ENCODE peak calls at places on chromosomes 5 and 9, in ten cellular contexts. One of them, this sample, is unnamed.

GRCh38 chr5:166200532-166200931 is 2090.9 kb upstream of the WWC1 start:
- DNase-seq in OCI-LY7: no peak
- DNase-seq in transverse colon: no peak
- DNase-seq in neural progenitor cell: no peak
- DNase-seq in mesenchymal stem cell: no peak
- DNase-seq in cardiac muscle cell: no peak
- DNase-seq in Caco-2: no peak
- DNase-seq in body of pancreas: no peak
- DNase-seq in A549: no peak
- DNase-seq in heart left ventricle: no peak
- DNase-seq in this sample: no peak

GRCh38 chr5:116732591-116732990 is 158.0 kb upstream of the SEMA6A start:
- DNase-seq in body of pancreas: no peak
- DNase-seq in cardiac muscle cell: no peak
- DNase-seq in OCI-LY7: no peak
- DNase-seq in A549: no peak
- DNase-seq in mesenchymal stem cell: no peak
- DNase-seq in neural progenitor cell: no peak
- DNase-seq in heart left ventricle: no peak
- DNase-seq in transverse colon: no peak
- DNase-seq in Caco-2: no peak
- DNase-seq in this sample: no peak

GRCh38 chr9:87498046-87498815 is 564 bp downstream of the DAPK1 start:
- DNase-seq in body of pancreas: peak; percentile 75
- DNase-seq in OCI-LY7: no peak
- DNase-seq in Caco-2: peak; percentile 62
- DNase-seq in heart left ventricle: peak; percentile 31
- DNase-seq in cardiac muscle cell: peak; percentile 63
- DNase-seq in transverse colon: peak; percentile 45
- DNase-seq in neural progenitor cell: peak; percentile 83
- DNase-seq in A549: peak; percentile 57
- DNase-seq in mesenchymal stem cell: peak; percentile 53
- DNase-seq in this sample: peak; percentile 70

GRCh38 chr5:175381116-175381515 is 62.9 kb downstream of the DRD1 start:
- DNase-seq in A549: no peak
- DNase-seq in mesenchymal stem cell: no peak
- DNase-seq in transverse colon: no peak
- DNase-seq in OCI-LY7: no peak
- DNase-seq in heart left ventricle: no peak
- DNase-seq in cardiac muscle cell: no peak
- DNase-seq in neural progenitor cell: no peak
- DNase-seq in body of pancreas: no peak
- DNase-seq in Caco-2: no peak
- DNase-seq in this sample: no peak

GRCh38 chr9:31335529-31336234 is 1048.8 kb upstream of the ACO1 start:
- DNase-seq in neural progenitor cell: no peak
- DNase-seq in heart left ventricle: no peak
- DNase-seq in Caco-2: no peak
- DNase-seq in body of pancreas: no peak
- DNase-seq in mesenchymal stem cell: no peak
- DNase-seq in cardiac muscle cell: no peak
- DNase-seq in transverse colon: no peak
- DNase-seq in A549: no peak
- DNase-seq in OCI-LY7: no peak
- DNase-seq in this sample: no peak

GRCh38 chr9:15837079-15837679 is 284.3 kb downstream of the CCDC171 start:
- DNase-seq in body of pancreas: no peak
- DNase-seq in heart left ventricle: no peak
- DNase-seq in neural progenitor cell: peak; percentile 69
- DNase-seq in OCI-LY7: peak; percentile 60
- DNase-seq in mesenchymal stem cell: peak; percentile 65
- DNase-seq in cardiac muscle cell: peak; percentile 78
- DNase-seq in A549: peak; percentile 69
- DNase-seq in Caco-2: no peak
- DNase-seq in transverse colon: no peak
- DNase-seq in this sample: no peak

GRCh38 chr5:150317048-150318003 is 14.6 kb upstream of the ARSI start:
- DNase-seq in A549: peak; percentile 94
- DNase-seq in heart left ventricle: no peak
- DNase-seq in neural progenitor cell: no peak
- DNase-seq in transverse colon: no peak
- DNase-seq in cardiac muscle cell: peak; percentile 85
- DNase-seq in Caco-2: peak; percentile 62
- DNase-seq in OCI-LY7: no peak
- DNase-seq in body of pancreas: no peak
- DNase-seq in mesenchymal stem cell: peak; percentile 98
- DNase-seq in this sample: no peak

GRCh38 chr9:113233146-113233545 is 11.8 kb downstream of the SLC31A1 start:
- DNase-seq in mesenchymal stem cell: no peak
- DNase-seq in heart left ventricle: no peak
- DNase-seq in neural progenitor cell: no peak
- DNase-seq in A549: no peak
- DNase-seq in body of pancreas: no peak
- DNase-seq in transverse colon: no peak
- DNase-seq in Caco-2: no peak
- DNase-seq in OCI-LY7: no peak
- DNase-seq in cardiac muscle cell: peak; percentile 17
- DNase-seq in this sample: no peak

GRCh38 chr5:54024466-54024865 is 285.9 kb downstream of the ARL15 start:
- DNase-seq in transverse colon: no peak
- DNase-seq in cardiac muscle cell: peak; percentile 54
- DNase-seq in neural progenitor cell: no peak
- DNase-seq in mesenchymal stem cell: peak; percentile 52
- DNase-seq in body of pancreas: no peak
- DNase-seq in Caco-2: no peak
- DNase-seq in A549: no peak
- DNase-seq in heart left ventricle: no peak
- DNase-seq in OCI-LY7: no peak
- DNase-seq in this sample: no peak

GRCh38 chr9:120890415-120891254 is 13.6 kb upstream of the PHF19 start:
- DNase-seq in body of pancreas: no peak
- DNase-seq in neural progenitor cell: no peak
- DNase-seq in transverse colon: no peak
- DNase-seq in cardiac muscle cell: peak; percentile 56
- DNase-seq in OCI-LY7: no peak
- DNase-seq in mesenchymal stem cell: peak; percentile 61
- DNase-seq in heart left ventricle: no peak
- DNase-seq in Caco-2: no peak
- DNase-seq in A549: no peak
- DNase-seq in this sample: no peak

GRCh38 chr5:56669534-56670483 is 145.5 kb upstream of the MAP3K1 start:
- DNase-seq in neural progenitor cell: no peak
- DNase-seq in Caco-2: no peak
- DNase-seq in A549: no peak
- DNase-seq in heart left ventricle: peak; percentile 46
- DNase-seq in mesenchymal stem cell: peak; percentile 43
- DNase-seq in body of pancreas: peak; percentile 91
- DNase-seq in cardiac muscle cell: peak; percentile 45
- DNase-seq in OCI-LY7: peak; percentile 98
- DNase-seq in transverse colon: peak; percentile 71
- DNase-seq in this sample: peak; percentile 66

GRCh38 chr9:96871176-96871575 is 16.9 kb upstream of the ZNF782 start:
- DNase-seq in body of pancreas: no peak
- DNase-seq in Caco-2: no peak
- DNase-seq in A549: no peak
- DNase-seq in mesenchymal stem cell: no peak
- DNase-seq in cardiac muscle cell: no peak
- DNase-seq in transverse colon: no peak
- DNase-seq in neural progenitor cell: no peak
- DNase-seq in heart left ventricle: no peak
- DNase-seq in OCI-LY7: no peak
- DNase-seq in this sample: no peak

GRCh38 chr9:96875460-96876142 is 21.3 kb upstream of the ZNF782 start:
- DNase-seq in mesenchymal stem cell: peak; percentile 72
- DNase-seq in cardiac muscle cell: peak; percentile 81
- DNase-seq in OCI-LY7: peak; percentile 92
- DNase-seq in Caco-2: peak; percentile 96
- DNase-seq in body of pancreas: peak; percentile 86
- DNase-seq in A549: peak; percentile 91
- DNase-seq in transverse colon: peak; percentile 74
- DNase-seq in neural progenitor cell: peak; percentile 98
- DNase-seq in heart left ventricle: peak; percentile 22
- DNase-seq in this sample: peak; percentile 69

GRCh38 chr9:96877269-96877668 is 23.0 kb upstream of the ZNF782 start:
- DNase-seq in mesenchymal stem cell: no peak
- DNase-seq in neural progenitor cell: no peak
- DNase-seq in A549: no peak
- DNase-seq in OCI-LY7: no peak
- DNase-seq in heart left ventricle: no peak
- DNase-seq in cardiac muscle cell: no peak
- DNase-seq in body of pancreas: no peak
- DNase-seq in Caco-2: no peak
- DNase-seq in transverse colon: no peak
- DNase-seq in this sample: no peak

GRCh38 chr9:96874201-96874785 is 20.0 kb upstream of the ZNF782 start:
- DNase-seq in Caco-2: no peak
- DNase-seq in heart left ventricle: no peak
- DNase-seq in neural progenitor cell: no peak
- DNase-seq in mesenchymal stem cell: no peak
- DNase-seq in cardiac muscle cell: no peak
- DNase-seq in OCI-LY7: peak; percentile 22
- DNase-seq in body of pancreas: no peak
- DNase-seq in A549: no peak
- DNase-seq in transverse colon: no peak
- DNase-seq in this sample: no peak

DNA sequence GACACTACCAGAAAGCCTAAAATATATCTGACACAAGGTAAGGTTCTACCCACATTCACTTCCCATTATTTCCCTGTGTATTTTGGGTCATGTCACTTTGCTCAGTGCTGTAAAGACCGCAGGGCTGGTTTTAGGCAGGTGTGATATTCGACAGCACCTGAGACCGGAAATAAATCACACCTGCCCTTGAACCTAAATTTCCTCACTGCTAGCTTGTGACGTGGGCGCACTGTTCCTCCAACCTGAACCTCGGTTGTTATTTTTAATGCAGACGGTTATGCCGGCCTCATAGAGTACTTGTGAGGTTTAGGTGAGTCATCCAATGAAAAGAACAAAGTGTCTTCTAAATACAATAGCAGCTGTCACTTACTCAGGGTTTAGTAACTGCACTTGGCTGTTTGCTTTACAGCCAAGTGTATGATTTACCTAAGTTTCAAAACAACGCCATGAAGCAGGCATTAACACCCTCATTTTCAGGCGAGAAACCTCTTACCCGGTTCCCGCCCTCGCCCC is 20.7 kb upstream of the ZNF782 start:
- DNase-seq in transverse colon: peak; percentile 85
- DNase-seq in A549: peak; percentile 49
- DNase-seq in Caco-2: no peak
- DNase-seq in cardiac muscle cell: peak; percentile 22
- DNase-seq in neural progenitor cell: no peak
- DNase-seq in body of pancreas: peak; percentile 87
- DNase-seq in mesenchymal stem cell: peak; percentile 25
- DNase-seq in OCI-LY7: peak; percentile 70
- DNase-seq in heart left ventricle: no peak
- DNase-seq in this sample: no peak
- H3K4me3 ChIP-seq in transverse colon: peak overlapping the region; percentile 22
- H3K4me3 ChIP-seq in A549: peak overlapping the region; percentile 61
- H3K4me3 ChIP-seq in Caco-2: peak overlapping the region; percentile 52
- H3K4me3 ChIP-seq in cardiac muscle cell: peak overlapping the region; percentile 49
- H3K4me3 ChIP-seq in neural progenitor cell: peak overlapping the region; percentile 52
- H3K4me3 ChIP-seq in body of pancreas: no peak overlapping the region
- H3K4me3 ChIP-seq in mesenchymal stem cell: peak overlapping the region; percentile 65
- H3K4me3 ChIP-seq in OCI-LY7: peak overlapping the region; percentile 65
- H3K4me3 ChIP-seq in heart left ventricle: peak overlapping the region; percentile 57
- H3K4me3 ChIP-seq in this sample: peak overlapping the region; percentile 56

GRCh38 chr5:3119435-3119834 is 368.0 kb upstream of the IRX2 start:
- DNase-seq in body of pancreas: no peak
- DNase-seq in heart left ventricle: no peak
- DNase-seq in OCI-LY7: no peak
- DNase-seq in neural progenitor cell: no peak
- DNase-seq in A549: no peak
- DNase-seq in mesenchymal stem cell: no peak
- DNase-seq in transverse colon: no peak
- DNase-seq in cardiac muscle cell: no peak
- DNase-seq in Caco-2: no peak
- DNase-seq in this sample: no peak
- H3K9me3 ChIP-seq in body of pancreas: no peaks in the 10 kb centered on the region
- H3K9me3 ChIP-seq in heart left ventricle: no peaks in the 10 kb centered on the region
- H3K9me3 ChIP-seq in OCI-LY7: no peaks in the 10 kb centered on the region
- H3K9me3 ChIP-seq in neural progenitor cell: no peaks in the 10 kb centered on the region
- H3K9me3 ChIP-seq in A549: no peaks in the 10 kb centered on the region
- H3K9me3 ChIP-seq in mesenchymal stem cell: no peaks in the 10 kb centered on the region
- H3K9me3 ChIP-seq in transverse colon: no peaks in the 10 kb centered on the region
- H3K9me3 ChIP-seq in cardiac muscle cell: no peaks in the 10 kb centered on the region
- H3K9me3 ChIP-seq in Caco-2: no peaks in the 10 kb centered on the region
- H3K9me3 ChIP-seq in this sample: no peaks in the 10 kb centered on the region

DNA sequence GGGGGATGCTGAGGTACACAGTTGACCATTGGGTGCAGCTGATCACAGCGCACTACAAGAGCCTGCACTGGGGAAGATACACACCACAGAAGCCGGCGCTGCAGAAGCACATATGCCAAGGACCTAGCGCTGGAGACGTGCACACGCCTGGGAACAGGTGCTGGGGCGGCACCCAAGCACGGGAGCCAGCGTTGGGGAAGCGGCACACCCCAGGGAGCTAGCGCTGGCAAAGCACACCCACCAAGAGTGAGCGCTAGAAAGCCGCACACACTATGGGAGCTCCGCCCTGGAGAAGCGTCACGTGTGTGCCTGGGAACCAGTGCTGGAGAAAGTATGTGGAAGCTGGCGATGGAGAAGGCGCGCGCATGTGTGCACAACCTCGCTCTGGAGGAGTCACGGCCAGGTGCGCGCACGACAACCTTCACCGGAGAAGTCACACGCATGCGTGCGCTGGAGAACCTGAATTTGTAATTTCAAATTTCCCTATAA is 4.5 kb downstream of the FANCC start:
- DNase-seq in body of pancreas: peak; percentile 95
- DNase-seq in OCI-LY7: no peak
- DNase-seq in transverse colon: peak; percentile 83
- DNase-seq in Caco-2: peak; percentile 83
- DNase-seq in cardiac muscle cell: peak; percentile 63
- DNase-seq in mesenchymal stem cell: peak; percentile 59
- DNase-seq in neural progenitor cell: peak; percentile 62
- DNase-seq in heart left ventricle: peak; percentile 37
- DNase-seq in A549: peak; percentile 92
- DNase-seq in this sample: peak; percentile 86
- H3K4me3 ChIP-seq in body of pancreas: no peak overlapping the region
- H3K4me3 ChIP-seq in OCI-LY7: no peak overlapping the region
- H3K4me3 ChIP-seq in transverse colon: no peak overlapping the region
- H3K4me3 ChIP-seq in Caco-2: peak overlapping the region; percentile 33
- H3K4me3 ChIP-seq in cardiac muscle cell: peak overlapping the region; percentile 24
- H3K4me3 ChIP-seq in mesenchymal stem cell: peak overlapping the region; percentile 27
- H3K4me3 ChIP-seq in neural progenitor cell: peak overlapping the region; percentile 40
- H3K4me3 ChIP-seq in heart left ventricle: peak overlapping the region; percentile 50
- H3K4me3 ChIP-seq in A549: peak overlapping the region; percentile 46
- H3K4me3 ChIP-seq in this sample: peak overlapping the region; percentile 47

GRCh38 chr5:11293523-11293922 is 532.5 kb upstream of the DAP start:
- DNase-seq in body of pancreas: no peak
- DNase-seq in OCI-LY7: no peak
- DNase-seq in A549: no peak
- DNase-seq in transverse colon: no peak
- DNase-seq in Caco-2: no peak
- DNase-seq in cardiac muscle cell: no peak
- DNase-seq in heart left ventricle: no peak
- DNase-seq in neural progenitor cell: no peak
- DNase-seq in mesenchymal stem cell: no peak
- DNase-seq in this sample: no peak
- H3K9me3 ChIP-seq in body of pancreas: no peaks in the 10 kb centered on the region
- H3K9me3 ChIP-seq in OCI-LY7: no peaks in the 10 kb centered on the region
- H3K9me3 ChIP-seq in A549: no peaks in the 10 kb centered on the region
- H3K9me3 ChIP-seq in transverse colon: no peaks in the 10 kb centered on the region
- H3K9me3 ChIP-seq in Caco-2: no peaks in the 10 kb centered on the region
- H3K9me3 ChIP-seq in cardiac muscle cell: no peaks in the 10 kb centered on the region
- H3K9me3 ChIP-seq in heart left ventricle: no peaks in the 10 kb centered on the region
- H3K9me3 ChIP-seq in neural progenitor cell: no peaks in the 10 kb centered on the region
- H3K9me3 ChIP-seq in mesenchymal stem cell: no peaks in the 10 kb centered on the region
- H3K9me3 ChIP-seq in this sample: peaks cover 5% of the 10 kb centered on the region

This sample was measured in lower lobe of right lung.